ENCODE peak calls at places on chromosome 11, in nine cellular contexts. M, O, K, F, Y, Z, D, S and J are unnamed samples.

GRCh38 chr11:106032861-106033260 is 10.8 kb upstream of the MSANTD4 start:
- DNase-seq in M (no peak), O (no peak), K (no peak), F (no peak), Y (no peak), Z (no peak), D (no peak), S (no peak), J (no peak)

GRCh38 chr11:66172146-66172545 is 96.3 kb upstream of the RAB1B start:
- DNase-seq in M (no peak), O (no peak), K (no peak), F (no peak), Y (no peak), Z (no peak), D (no peak), S (no peak), J (no peak)

GRCh38 chr11:46446343-46446751 is 54.8 kb upstream of the CHRM4 start:
- DNase-seq in M (no peak), O (no peak), K (no peak), F (no peak), Y (no peak), Z (peak; percentile 64), D (no peak), S (no peak), J (no peak)

GRCh38 chr11:71434576-71435130 is 13.5 kb downstream of the DHCR7 start:
- DNase-seq in M (no peak), O (no peak), K (no peak), F (no peak), Y (no peak), Z (no peak), D (no peak), S (no peak), J (no peak)

GRCh38 chr11:241634-242033 is 4.9 kb downstream of the PSMD13 start:
- DNase-seq in M (no peak), O (no peak), K (no peak), F (no peak), Y (no peak), Z (no peak), D (no peak), S (no peak), J (no peak)

GRCh38 chr11:62931501-62932278 is 10.5 kb upstream of the CHRM1 start:
- DNase-seq in M (no peak), O (no peak), K (no peak), F (no peak), Y (no peak), Z (peak; percentile 42), D (no peak), S (no peak), J (no peak)

GRCh38 chr11:102382384-102382783 is 35.4 kb downstream of the BIRC2 start:
- DNase-seq in M (no peak), O (no peak), K (no peak), F (no peak), Y (no peak), Z (no peak), D (no peak), S (no peak), J (no peak)

GRCh38 chr11:109285465-109285864 is 136.5 kb upstream of the C11orf87 start:
- DNase-seq in M (no peak), O (no peak), K (no peak), F (no peak), Y (no peak), Z (no peak), D (no peak), S (no peak), J (no peak)

GRCh38 chr11:31640611-31641010 is 131.0 kb downstream of the ELP4 start:
- DNase-seq in M (no peak), O (no peak), K (no peak), F (no peak), Y (no peak), Z (peak; percentile 41), D (no peak), S (no peak), J (no peak)

GRCh38 chr11:1401656-1402221 is 12.0 kb downstream of the BRSK2 start:
- DNase-seq in M (peak; percentile 86), O (peak; percentile 76), K (peak; percentile 47), F (peak; percentile 76), Y (peak; percentile 68), Z (peak; percentile 77), D (no peak), S (no peak), J (peak; percentile 65)

GRCh38 chr11:128904872-128905344 is 13.8 kb downstream of the KCNJ5 start:
- DNase-seq in M (no peak), O (peak; percentile 35), K (no peak), F (peak; percentile 48), Y (peak; percentile 34), Z (peak; percentile 32), D (no peak), S (no peak), J (peak; percentile 61)

GRCh38 chr11:125343086-125343731 is 152.9 kb downstream of the FEZ1 start:
- DNase-seq in M (no peak), O (no peak), K (no peak), F (no peak), Y (no peak), Z (no peak), D (no peak), S (no peak), J (no peak)

GRCh38 chr11:107857550-107858216 is 904 bp downstream of the SLC35F2 start:
- DNase-seq in M (no peak), O (no peak), K (no peak), F (no peak), Y (no peak), Z (peak; percentile 65), D (no peak), S (no peak), J (no peak)